ENCODE peak calls at places on chromosomes 7 and 10, in six cellular contexts. One of them, this sample, is unnamed. For H4K20me1 and H3K36me3, the result is how much of the 10 kb centered on the place peaks cover.

GRCh38 chr10:75208177-75208576 is 2.4 kb upstream of the VDAC2 start:
- DNase-seq in mammary epithelial cell: peak
- DNase-seq in IMR-90: peak
- DNase-seq in PC-9: no peak
- DNase-seq in hepatocyte: peak
- DNase-seq in astrocyte: peak
- DNase-seq in this sample: peak

GRCh38 chr7:136741941-136742340 is 126.5 kb upstream of the CHRM2 start:
- DNase-seq in mammary epithelial cell: peak
- DNase-seq in IMR-90: no peak
- DNase-seq in PC-9: peak
- DNase-seq in hepatocyte: no peak
- DNase-seq in astrocyte: no peak
- DNase-seq in this sample: peak

GRCh38 chr10:97333601-97334369 is 744 bp downstream of the FRAT2 start:
- DNase-seq in mammary epithelial cell: peak
- DNase-seq in IMR-90: peak
- DNase-seq in PC-9: peak
- DNase-seq in hepatocyte: peak
- DNase-seq in astrocyte: peak
- DNase-seq in this sample: peak

GRCh38 chr7:50421043-50421442 is 29.1 kb downstream of the FIGNL1 start:
- DNase-seq in mammary epithelial cell: no peak
- DNase-seq in IMR-90: no peak
- DNase-seq in PC-9: no peak
- DNase-seq in hepatocyte: no peak
- DNase-seq in astrocyte: no peak
- DNase-seq in this sample: no peak

GRCh38 chr10:50396491-50397311 is 145.4 kb upstream of the ASAH2 start:
- DNase-seq in mammary epithelial cell: no peak
- DNase-seq in IMR-90: peak
- DNase-seq in PC-9: no peak
- DNase-seq in hepatocyte: no peak
- DNase-seq in astrocyte: peak
- DNase-seq in this sample: peak

GRCh38 chr10:104255244-104255981 is 721 bp downstream of the GSTO1 start:
- DNase-seq in mammary epithelial cell: peak
- DNase-seq in IMR-90: peak
- DNase-seq in PC-9: no peak
- DNase-seq in hepatocyte: peak
- DNase-seq in astrocyte: peak
- DNase-seq in this sample: peak

GRCh38 chr10:30000802-30001571 is 58.4 kb downstream of the JCAD start:
- DNase-seq in mammary epithelial cell: peak
- DNase-seq in IMR-90: peak
- DNase-seq in PC-9: peak
- DNase-seq in hepatocyte: peak
- DNase-seq in astrocyte: peak
- DNase-seq in this sample: peak

GRCh38 chr7:80449841-80450240 is 62.0 kb downstream of the GNAT3 start:
- DNase-seq in mammary epithelial cell: no peak
- DNase-seq in IMR-90: no peak
- DNase-seq in PC-9: no peak
- DNase-seq in hepatocyte: peak
- DNase-seq in astrocyte: no peak
- DNase-seq in this sample: no peak

GRCh38 chr10:72981028-72981881 is 26.6 kb upstream of the PLA2G12B start:
- DNase-seq in mammary epithelial cell: peak
- DNase-seq in IMR-90: no peak
- DNase-seq in PC-9: no peak
- DNase-seq in hepatocyte: no peak
- DNase-seq in astrocyte: no peak
- DNase-seq in this sample: no peak

GRCh38 chr7:135380351-135380750 is 129.6 kb downstream of the CNOT4 start:
- DNase-seq in mammary epithelial cell: no peak
- DNase-seq in IMR-90: no peak
- DNase-seq in PC-9: no peak
- DNase-seq in hepatocyte: no peak
- DNase-seq in astrocyte: no peak
- DNase-seq in this sample: no peak

GRCh38 chr10:84097787-84098353 is 41.4 kb upstream of the GHITM start:
- DNase-seq in mammary epithelial cell: no peak
- DNase-seq in IMR-90: peak
- DNase-seq in PC-9: no peak
- DNase-seq in hepatocyte: peak
- DNase-seq in astrocyte: no peak
- DNase-seq in this sample: peak

GRCh38 chr10:126109893-126110292 is 213.5 kb downstream of the FANK1 start:
- DNase-seq in mammary epithelial cell: no peak
- DNase-seq in IMR-90: no peak
- DNase-seq in PC-9: no peak
- DNase-seq in hepatocyte: no peak
- DNase-seq in astrocyte: no peak
- DNase-seq in this sample: no peak

GRCh38 chr10:15163261-15163864 is 5.1 kb downstream of the NMT2 start:
- DNase-seq in mammary epithelial cell: no peak
- DNase-seq in IMR-90: peak
- DNase-seq in PC-9: no peak
- DNase-seq in hepatocyte: no peak
- DNase-seq in astrocyte: no peak
- DNase-seq in this sample: no peak
- H3K27ac ChIP-seq in mammary epithelial cell: no peak
- H3K27ac ChIP-seq in IMR-90: no peak
- H3K27ac ChIP-seq in PC-9: no peak
- H3K27ac ChIP-seq in hepatocyte: no peak
- H3K27ac ChIP-seq in astrocyte: no peak
- H3K27ac ChIP-seq in this sample: no peak

DNA sequence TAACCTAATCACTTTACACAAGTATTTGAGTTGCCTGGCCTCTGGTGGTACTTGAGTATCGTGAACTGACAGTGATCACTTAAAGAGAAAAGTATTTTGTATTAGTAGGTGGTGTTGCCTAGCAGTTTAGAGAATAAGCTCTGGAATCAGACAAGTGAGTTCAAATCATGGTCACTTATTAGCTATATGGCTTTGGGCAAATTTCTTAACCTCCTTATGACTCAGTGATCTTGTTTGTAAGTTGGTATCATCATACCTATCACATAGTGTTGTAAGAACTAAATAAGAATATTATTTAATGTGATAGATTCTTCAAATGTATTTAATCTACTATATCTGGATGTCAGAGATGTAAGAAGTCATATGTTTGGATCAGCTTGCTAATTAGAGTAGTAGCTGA is 163.8 kb downstream of the RNF133 start:
- DNase-seq in mammary epithelial cell: peak
- DNase-seq in IMR-90: no peak
- DNase-seq in PC-9: no peak
- DNase-seq in hepatocyte: no peak
- DNase-seq in astrocyte: no peak
- DNase-seq in this sample: no peak
- H4K20me1 ChIP-seq in mammary epithelial cell: under half
- H4K20me1 ChIP-seq in IMR-90: under half
- H4K20me1 ChIP-seq in PC-9: under half
- H4K20me1 ChIP-seq in hepatocyte: under half
- H4K20me1 ChIP-seq in astrocyte: under half
- H4K20me1 ChIP-seq in this sample: under half

GRCh38 chr7:150336746-150337145 is 4.7 kb downstream of the RARRES2 start:
- DNase-seq in mammary epithelial cell: no peak
- DNase-seq in IMR-90: no peak
- DNase-seq in PC-9: no peak
- DNase-seq in hepatocyte: no peak
- DNase-seq in astrocyte: no peak
- DNase-seq in this sample: no peak
- H3K36me3 ChIP-seq in mammary epithelial cell: under half
- H3K36me3 ChIP-seq in IMR-90: under half
- H3K36me3 ChIP-seq in PC-9: under half
- H3K36me3 ChIP-seq in hepatocyte: under half
- H3K36me3 ChIP-seq in astrocyte: under half
- H3K36me3 ChIP-seq in this sample: under half

DNA sequence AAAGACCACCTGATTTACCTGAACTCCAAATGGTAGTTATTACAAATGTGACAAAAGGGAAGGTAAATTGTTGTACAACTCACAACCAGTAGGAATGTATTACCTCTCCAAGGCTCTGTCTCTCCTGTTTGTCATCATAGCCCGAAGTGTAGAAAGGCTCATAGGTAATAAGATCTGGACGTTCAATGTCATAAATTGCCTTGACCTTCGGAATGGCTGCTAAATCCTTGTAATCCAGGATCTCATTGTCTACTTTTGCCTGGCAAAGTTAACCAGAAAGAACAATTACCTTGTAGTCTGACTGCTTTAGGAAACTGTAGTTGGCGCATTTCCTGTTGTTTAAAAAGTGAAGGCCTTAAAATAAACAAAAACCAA is 68.6 kb upstream of the AFAP1L2 start:
- DNase-seq in mammary epithelial cell: no peak
- DNase-seq in IMR-90: no peak
- DNase-seq in PC-9: no peak
- DNase-seq in hepatocyte: no peak
- DNase-seq in astrocyte: no peak
- DNase-seq in this sample: no peak
- H3K27ac ChIP-seq in mammary epithelial cell: no peak
- H3K27ac ChIP-seq in IMR-90: no peak
- H3K27ac ChIP-seq in PC-9: no peak
- H3K27ac ChIP-seq in hepatocyte: peak
- H3K27ac ChIP-seq in astrocyte: no peak
- H3K27ac ChIP-seq in this sample: no peak

GRCh38 chr7:155734445-155734809 is 77.8 kb downstream of the SHH start:
- DNase-seq in mammary epithelial cell: peak
- DNase-seq in IMR-90: no peak
- DNase-seq in PC-9: no peak
- DNase-seq in hepatocyte: no peak
- DNase-seq in astrocyte: peak
- DNase-seq in this sample: peak
- H4K20me1 ChIP-seq in mammary epithelial cell: under half
- H4K20me1 ChIP-seq in IMR-90: under half
- H4K20me1 ChIP-seq in PC-9: under half
- H4K20me1 ChIP-seq in hepatocyte: under half
- H4K20me1 ChIP-seq in astrocyte: half or more
- H4K20me1 ChIP-seq in this sample: under half